ENCODE peak calls at places on chromosomes 12 and 14, in nine cellular contexts. X is ureter, A is amygdala, V is mesothelial cell of epicardium, K is nephron progenitor cell, R is mucosa of gallbladder, J is SIG-M5, Y is astrocyte of the spinal cord, C is MCF 10A. P is an unnamed sample.

GRCh38 chr14:102020058-102020971 is 55.9 kb downstream of the DYNC1H1 start:
- DNase-seq in X (no peak), A (no peak), V (no peak), K (no peak), R (no peak), J (no peak), Y (peak; percentile 88), C (no peak), P (no peak)

GRCh38 chr12:94262228-94263010 is 114.0 kb downstream of the PLXNC1 start:
- DNase-seq in X (peak; percentile 87), A (peak; percentile 81), V (peak; percentile 39), K (no peak), R (peak; percentile 85), J (peak; percentile 22), Y (peak; percentile 92), C (peak; percentile 87), P (peak; percentile 74)

GRCh38 chr12:121779422-121779895 is 14.0 kb downstream of the RHOF start:
- DNase-seq in X (no peak), A (no peak), V (no peak), K (no peak), R (no peak), J (no peak), Y (no peak), C (no peak), P (no peak)

GRCh38 chr12:13376627-13377373 is 180.3 kb downstream of the EMP1 start:
- DNase-seq in X (no peak), A (no peak), V (no peak), K (no peak), R (peak; percentile 76), J (no peak), Y (peak; percentile 5), C (no peak), P (peak; percentile 85)

GRCh38 chr12:111445311-111446043 is 39.8 kb downstream of the SH2B3 start:
- DNase-seq in X (peak; percentile 36), A (no peak), V (peak; percentile 8), K (no peak), R (no peak), J (no peak), Y (no peak), C (no peak), P (no peak)

GRCh38 chr14:91817566-91818325 is 49.6 kb downstream of the TC2N start:
- DNase-seq in X (no peak), A (no peak), V (no peak), K (no peak), R (no peak), J (no peak), Y (no peak), C (no peak), P (no peak)

GRCh38 chr12:78871566-78871965 is 7.0 kb downstream of the SYT1 start:
- DNase-seq in X (no peak), A (no peak), V (no peak), K (no peak), R (no peak), J (no peak), Y (no peak), C (no peak), P (no peak)

GRCh38 chr14:89444536-89445125 is 27.6 kb upstream of the FOXN3 start:
- DNase-seq in X (no peak), A (no peak), V (no peak), K (no peak), R (no peak), J (no peak), Y (no peak), C (no peak), P (no peak)

GRCh38 chr12:9756756-9757155 is 3.9 kb downstream of the CD69 start:
- DNase-seq in X (no peak), A (no peak), V (no peak), K (no peak), R (no peak), J (no peak), Y (no peak), C (no peak), P (no peak)

GRCh38 chr12:102976609-102977280 is 19.3 kb downstream of the ASCL1 start:
- DNase-seq in X (no peak), A (no peak), V (no peak), K (no peak), R (no peak), J (no peak), Y (no peak), C (no peak), P (no peak)

GRCh38 chr12:116864371-116865160 is 16.7 kb downstream of the HRK start:
- DNase-seq in X (no peak), A (no peak), V (no peak), K (no peak), R (no peak), J (no peak), Y (peak; percentile 62), C (peak; percentile 69), P (no peak)

GRCh38 chr12:115000038-115000437 is 316.1 kb upstream of the TBX3 start:
- DNase-seq in X (no peak), A (no peak), V (no peak), K (no peak), R (peak; percentile 16), J (no peak), Y (peak; percentile 44), C (peak; percentile 80), P (no peak)

GRCh38 chr14:30869525-30870150 is 4.7 kb upstream of the COCH start:
- DNase-seq in X (no peak), A (no peak), V (no peak), K (no peak), R (no peak), J (no peak), Y (no peak), C (no peak), P (no peak)

GRCh38 chr14:61434315-61434714 is 112.9 kb downstream of the PRKCH start:
- DNase-seq in X (no peak), A (no peak), V (no peak), K (no peak), R (no peak), J (no peak), Y (peak; percentile 8), C (no peak), P (no peak)

GRCh38 chr14:61065671-61066070 is 84.6 kb downstream of the SLC38A6 start:
- DNase-seq in X (no peak), A (no peak), V (no peak), K (no peak), R (no peak), J (no peak), Y (no peak), C (no peak), P (no peak)

GRCh38 chr14:37253905-37254304 is 56.2 kb downstream of the MIPOL1 start:
- DNase-seq in X (no peak), A (no peak), V (no peak), K (no peak), R (no peak), J (no peak), Y (peak; percentile 74), C (peak; percentile 81), P (no peak)

GRCh38 chr12:2273288-2273687 is 220.5 kb downstream of the CACNA1C start:
- DNase-seq in X (no peak), A (peak; percentile 19), V (no peak), K (no peak), R (no peak), J (no peak), Y (peak; percentile 68), C (no peak), P (no peak)

GRCh38 chr14:77864580-77864979 is 64.7 kb downstream of the ADCK1 start:
- DNase-seq in X (no peak), A (no peak), V (no peak), K (no peak), R (no peak), J (no peak), Y (no peak), C (no peak), P (no peak)

GRCh38 chr12:120090211-120090610 is 26.3 kb downstream of the RAB35 start:
- DNase-seq in X (no peak), A (no peak), V (no peak), K (no peak), R (no peak), J (no peak), Y (no peak), C (no peak), P (no peak)

P was measured in colonic mucosa.